ENCODE peak calls at places on chromosomes 2 and 18, in nine cellular contexts. One of them, this sample, is unnamed.
A peak's percentile ranks its signal among the peaks of the same experiment; 100 is the strongest.

GRCh38 chr2:237097911-237098702 is 12.4 kb downstream of the COPS8 start:
- DNase-seq in uterus: no peak
- DNase-seq in aorta: no peak
- DNase-seq in sigmoid colon: no peak
- DNase-seq in activated CD8-positive, alpha-beta T cell treated with anti-CD3 and anti-CD28 coated beads for 36 hours: no peak
- DNase-seq in NCI-H774: no peak
- DNase-seq in amniotic epithelial cell: peak; percentile 98
- DNase-seq in amniotic stem cell: peak; percentile 92
- DNase-seq in NAMALWA: no peak
- DNase-seq in this sample: no peak

GRCh38 chr2:31269087-31269486 is 35.1 kb downstream of the EHD3 start:
- DNase-seq in uterus: no peak
- DNase-seq in aorta: no peak
- DNase-seq in sigmoid colon: no peak
- DNase-seq in activated CD8-positive, alpha-beta T cell treated with anti-CD3 and anti-CD28 coated beads for 36 hours: no peak
- DNase-seq in NCI-H774: no peak
- DNase-seq in amniotic epithelial cell: no peak
- DNase-seq in amniotic stem cell: no peak
- DNase-seq in NAMALWA: no peak
- DNase-seq in this sample: no peak

GRCh38 chr18:56402872-56403516 is 235.4 kb downstream of the TXNL1 start:
- DNase-seq in uterus: no peak
- DNase-seq in aorta: peak; percentile 74
- DNase-seq in sigmoid colon: no peak
- DNase-seq in activated CD8-positive, alpha-beta T cell treated with anti-CD3 and anti-CD28 coated beads for 36 hours: no peak
- DNase-seq in NCI-H774: no peak
- DNase-seq in amniotic epithelial cell: peak; percentile 67
- DNase-seq in amniotic stem cell: peak; percentile 72
- DNase-seq in NAMALWA: no peak
- DNase-seq in this sample: no peak

GRCh38 chr2:55839182-55839819 is 84.3 kb downstream of the EFEMP1 start:
- DNase-seq in uterus: no peak
- DNase-seq in aorta: no peak
- DNase-seq in sigmoid colon: no peak
- DNase-seq in activated CD8-positive, alpha-beta T cell treated with anti-CD3 and anti-CD28 coated beads for 36 hours: no peak
- DNase-seq in NCI-H774: peak; percentile 83
- DNase-seq in amniotic epithelial cell: peak; percentile 51
- DNase-seq in amniotic stem cell: no peak
- DNase-seq in NAMALWA: no peak
- DNase-seq in this sample: no peak

GRCh38 chr18:10927290-10927979 is 221.9 kb downstream of the PIEZO2 start:
- DNase-seq in uterus: peak; percentile 23
- DNase-seq in aorta: no peak
- DNase-seq in sigmoid colon: no peak
- DNase-seq in activated CD8-positive, alpha-beta T cell treated with anti-CD3 and anti-CD28 coated beads for 36 hours: no peak
- DNase-seq in NCI-H774: no peak
- DNase-seq in amniotic epithelial cell: peak; percentile 72
- DNase-seq in amniotic stem cell: peak; percentile 31
- DNase-seq in NAMALWA: no peak
- DNase-seq in this sample: no peak

GRCh38 chr2:9779572-9780264 is 63.6 kb upstream of the TAF1B start:
- DNase-seq in uterus: no peak
- DNase-seq in aorta: no peak
- DNase-seq in sigmoid colon: no peak
- DNase-seq in activated CD8-positive, alpha-beta T cell treated with anti-CD3 and anti-CD28 coated beads for 36 hours: peak; percentile 74
- DNase-seq in NCI-H774: no peak
- DNase-seq in amniotic epithelial cell: no peak
- DNase-seq in amniotic stem cell: no peak
- DNase-seq in NAMALWA: peak; percentile 67
- DNase-seq in this sample: no peak

GRCh38 chr2:111122631-111123421 is 2.1 kb downstream of the BCL2L11 start:
- DNase-seq in uterus: peak; percentile 80
- DNase-seq in aorta: peak; percentile 93
- DNase-seq in sigmoid colon: peak; percentile 94
- DNase-seq in activated CD8-positive, alpha-beta T cell treated with anti-CD3 and anti-CD28 coated beads for 36 hours: peak; percentile 52
- DNase-seq in NCI-H774: peak; percentile 72
- DNase-seq in amniotic epithelial cell: peak; percentile 77
- DNase-seq in amniotic stem cell: peak; percentile 38
- DNase-seq in NAMALWA: no peak
- DNase-seq in this sample: peak; percentile 92

GRCh38 chr2:106161938-106162814 is 31.9 kb downstream of the UXS1 start:
- DNase-seq in uterus: no peak
- DNase-seq in aorta: no peak
- DNase-seq in sigmoid colon: no peak
- DNase-seq in activated CD8-positive, alpha-beta T cell treated with anti-CD3 and anti-CD28 coated beads for 36 hours: no peak
- DNase-seq in NCI-H774: no peak
- DNase-seq in amniotic epithelial cell: peak; percentile 88
- DNase-seq in amniotic stem cell: no peak
- DNase-seq in NAMALWA: no peak
- DNase-seq in this sample: no peak

GRCh38 chr2:40363631-40364030 is 88.3 kb downstream of the SLC8A1 start:
- DNase-seq in uterus: no peak
- DNase-seq in aorta: no peak
- DNase-seq in sigmoid colon: no peak
- DNase-seq in activated CD8-positive, alpha-beta T cell treated with anti-CD3 and anti-CD28 coated beads for 36 hours: no peak
- DNase-seq in NCI-H774: peak; percentile 45
- DNase-seq in amniotic epithelial cell: no peak
- DNase-seq in amniotic stem cell: no peak
- DNase-seq in NAMALWA: peak; percentile 15
- DNase-seq in this sample: no peak

GRCh38 chr2:203873921-203874631 is 6.5 kb downstream of the CTLA4 start:
- DNase-seq in uterus: no peak
- DNase-seq in aorta: no peak
- DNase-seq in sigmoid colon: no peak
- DNase-seq in activated CD8-positive, alpha-beta T cell treated with anti-CD3 and anti-CD28 coated beads for 36 hours: peak; percentile 17
- DNase-seq in NCI-H774: peak; percentile 31
- DNase-seq in amniotic epithelial cell: no peak
- DNase-seq in amniotic stem cell: no peak
- DNase-seq in NAMALWA: no peak
- DNase-seq in this sample: no peak

GRCh38 chr2:71586471-71586870 is 133.1 kb downstream of the DYSF start:
- DNase-seq in uterus: no peak
- DNase-seq in aorta: no peak
- DNase-seq in sigmoid colon: no peak
- DNase-seq in activated CD8-positive, alpha-beta T cell treated with anti-CD3 and anti-CD28 coated beads for 36 hours: no peak
- DNase-seq in NCI-H774: no peak
- DNase-seq in amniotic epithelial cell: no peak
- DNase-seq in amniotic stem cell: no peak
- DNase-seq in NAMALWA: no peak
- DNase-seq in this sample: no peak

GRCh38 chr2:174337337-174338154 is 2.8 kb downstream of the SP9 start:
- DNase-seq in uterus: no peak
- DNase-seq in aorta: peak; percentile 75
- DNase-seq in sigmoid colon: no peak
- DNase-seq in activated CD8-positive, alpha-beta T cell treated with anti-CD3 and anti-CD28 coated beads for 36 hours: peak; percentile 53
- DNase-seq in NCI-H774: no peak
- DNase-seq in amniotic epithelial cell: no peak
- DNase-seq in amniotic stem cell: no peak
- DNase-seq in NAMALWA: no peak
- DNase-seq in this sample: no peak

GRCh38 chr2:224211821-224212220 is 172.7 kb upstream of the SERPINE2 start:
- DNase-seq in uterus: peak; percentile 16
- DNase-seq in aorta: no peak
- DNase-seq in sigmoid colon: no peak
- DNase-seq in activated CD8-positive, alpha-beta T cell treated with anti-CD3 and anti-CD28 coated beads for 36 hours: no peak
- DNase-seq in NCI-H774: no peak
- DNase-seq in amniotic epithelial cell: peak; percentile 57
- DNase-seq in amniotic stem cell: no peak
- DNase-seq in NAMALWA: no peak
- DNase-seq in this sample: no peak

GRCh38 chr18:57425096-57425495 is 10.1 kb upstream of the ONECUT2 start:
- DNase-seq in uterus: no peak
- DNase-seq in aorta: no peak
- DNase-seq in sigmoid colon: no peak
- DNase-seq in activated CD8-positive, alpha-beta T cell treated with anti-CD3 and anti-CD28 coated beads for 36 hours: no peak
- DNase-seq in NCI-H774: no peak
- DNase-seq in amniotic epithelial cell: no peak
- DNase-seq in amniotic stem cell: no peak
- DNase-seq in NAMALWA: no peak
- DNase-seq in this sample: no peak

This sample was measured in mesenteric fat pad.